ENCODE peak calls at places on chromosomes 3 and 15, in five cellular contexts. J is OCI-LY7, O is Panc1, T is cardiac muscle cell, H is psoas muscle. B is an unnamed sample. For H3K36me3, the result is how much of the 10 kb centered on the place peaks cover.

GRCh38 chr3:177594096-177594495 is 396.8 kb upstream of the TBL1XR1 start:
- DNase-seq in J (no peak), O (no peak), T (no peak), H (no peak), B (no peak)

GRCh38 chr3:149501524-149501923 is 27.0 kb downstream of the TM4SF4 start:
- DNase-seq in J (no peak), O (peak), T (peak), H (no peak), B (peak)

GRCh38 chr3:87780808-87781207 is 278.0 kb downstream of the CGGBP1 start:
- DNase-seq in J (no peak), O (no peak), T (no peak), H (no peak), B (no peak)

GRCh38 chr3:21435871-21436270 is 315.1 kb downstream of the ZNF385D start:
- DNase-seq in J (no peak), O (peak), T (peak), H (no peak), B (no peak)

GRCh38 chr15:84805221-84805620 is 11.9 kb upstream of the ALPK3 start:
- DNase-seq in J (no peak), O (no peak), T (no peak), H (no peak), B (no peak)

GRCh38 chr3:70999730-71000129 is 583.8 kb downstream of the FOXP1 start:
- DNase-seq in J (no peak), O (no peak), T (peak), H (no peak), B (no peak)

GRCh38 chr3:23079976-23080375 is 123.2 kb upstream of the UBE2E2 start:
- DNase-seq in J (no peak), O (no peak), T (peak), H (no peak), B (no peak)

GRCh38 chr3:66762888-66763287 is 235.2 kb upstream of the KBTBD8 start:
- DNase-seq in J (no peak), O (no peak), T (no peak), H (no peak), B (no peak)

GRCh38 chr3:72748659-72749058 is 99.6 kb downstream of the SHQ1 start:
- DNase-seq in J (no peak), O (no peak), T (no peak), H (no peak), B (no peak)

GRCh38 chr3:42117175-42118008 is 26.2 kb downstream of the TRAK1 start:
- DNase-seq in J (peak), O (no peak), T (peak), H (peak), B (no peak)

GRCh38 chr3:120153294-120153693 is 59.0 kb upstream of the GSK3B start:
- DNase-seq in J (no peak), O (no peak), T (peak), H (no peak), B (no peak)

GRCh38 chr15:57589276-57590073 is 2.2 kb upstream of the MYZAP start:
- DNase-seq in J (no peak), O (no peak), T (no peak), H (peak), B (no peak)

GRCh38 chr15:78790027-78790426 is 21.2 kb downstream of the ADAMTS7 start:
- DNase-seq in J (no peak), O (no peak), T (no peak), H (no peak), B (no peak)
- H3K36me3 ChIP-seq in J (under half), O (under half), T (under half), H (under half), B (under half)

DNA sequence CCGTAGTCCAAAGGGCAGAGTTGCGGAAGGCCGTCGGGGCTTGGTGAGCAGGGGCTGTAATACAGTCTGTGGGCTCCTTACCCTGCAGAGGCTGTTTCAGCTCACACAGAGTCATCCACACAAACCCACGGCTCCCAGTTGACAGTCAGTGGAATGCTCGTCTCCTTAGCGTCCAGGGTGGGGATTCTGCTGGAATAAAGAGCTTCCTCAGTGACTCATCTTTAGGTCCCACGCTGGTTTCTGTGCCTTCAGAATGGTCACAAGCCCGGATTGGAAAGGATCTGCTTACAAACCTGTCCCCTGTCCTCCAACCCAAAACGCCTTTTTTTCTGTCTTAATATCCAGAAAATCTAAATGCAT is 201.3 kb upstream of the TPM1 start:
- DNase-seq in J (no peak), O (no peak), T (no peak), H (no peak), B (no peak)
- TF ChIP-seq CTCF in J (no peak), O (no peak), T (no peak), H (no peak), B (no peak)

GRCh38 chr15:43516185-43516584 is 1.2 kb upstream of the MAP1A start:
- DNase-seq in J (no peak), O (no peak), T (peak), H (peak), B (peak)
- H3K27ac ChIP-seq in J (no peak), O (no peak), T (peak), H (peak), B (peak)

DNA sequence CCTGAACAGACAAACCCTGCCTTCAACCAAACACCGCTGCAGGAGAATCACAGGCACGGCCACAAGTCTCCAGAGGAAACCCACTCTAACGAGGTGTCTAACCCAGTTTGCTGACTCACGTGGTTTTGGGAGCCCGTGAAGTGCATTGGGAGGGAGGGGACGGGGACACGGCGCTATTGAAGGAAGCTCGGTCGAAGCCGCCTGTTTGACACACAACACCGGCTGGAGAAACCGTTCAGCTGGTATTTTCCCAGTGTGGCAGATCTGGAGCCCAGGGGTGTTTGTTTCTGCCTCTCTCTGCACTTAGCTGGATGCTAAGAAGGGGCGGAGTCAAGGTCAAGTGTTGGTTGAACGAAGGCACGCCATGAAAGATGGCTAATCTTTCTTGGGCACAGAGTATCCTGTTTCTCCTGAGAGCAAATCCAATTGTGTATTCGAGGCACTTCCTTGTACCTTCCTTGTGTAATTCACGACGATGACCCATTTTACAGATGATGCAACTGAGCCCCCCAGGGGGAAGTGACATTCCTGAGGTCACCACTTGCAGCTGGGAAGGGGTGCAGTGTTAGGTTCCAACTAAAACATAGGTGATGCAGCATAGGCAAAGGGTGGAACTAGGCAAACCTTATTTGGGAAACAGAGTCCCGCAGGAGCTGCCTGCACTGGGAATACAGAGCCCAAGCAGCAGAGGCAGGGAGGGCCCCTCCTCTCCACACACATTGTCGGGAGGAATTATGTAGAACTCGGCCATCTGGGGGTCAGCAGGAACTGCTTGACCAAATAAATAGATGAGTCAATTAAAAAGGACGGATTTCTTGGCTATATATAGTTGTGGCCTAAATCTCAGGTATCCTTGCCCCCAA is 22.5 kb downstream of the SLC6A6 start:
- DNase-seq in J (no peak), O (no peak), T (no peak), H (no peak), B (no peak)
- H3K36me3 ChIP-seq in J (half or more), O (under half), T (under half), H (under half), B (under half)

GRCh38 chr3:138395865-138396751 is 38.3 kb upstream of the ESYT3 start:
- DNase-seq in J (no peak), O (no peak), T (no peak), H (peak), B (no peak)

GRCh38 chr3:138399766-138400165 is 34.6 kb upstream of the ESYT3 start:
- DNase-seq in J (no peak), O (no peak), T (no peak), H (no peak), B (no peak)

GRCh38 chr3:138396752-138397410 is 37.5 kb upstream of the ESYT3 start:
- DNase-seq in J (peak), O (no peak), T (no peak), H (no peak), B (no peak)

GRCh38 chr3:138398791-138399575 is 35.4 kb upstream of the ESYT3 start:
- DNase-seq in J (no peak), O (no peak), T (no peak), H (peak), B (no peak)

DNA sequence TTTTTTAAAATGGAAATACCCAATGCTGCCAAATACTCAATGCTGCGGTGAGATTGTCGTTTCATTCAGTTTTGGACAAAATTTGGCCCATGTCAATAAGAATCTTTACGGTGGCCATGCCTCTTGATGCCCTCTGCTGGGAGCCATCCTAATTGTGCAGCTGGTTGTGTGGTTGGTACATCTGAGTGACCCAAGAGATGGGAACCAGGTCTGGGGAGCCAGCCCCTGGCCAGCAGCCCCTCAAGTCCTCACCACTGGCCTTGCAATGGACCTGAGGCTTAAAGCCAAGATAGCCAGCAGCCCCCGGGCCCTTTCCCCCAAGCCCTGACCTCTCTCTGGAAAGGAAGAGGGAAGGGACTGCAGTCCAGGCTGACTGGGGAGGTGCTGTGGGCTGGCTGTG is 36.4 kb upstream of the ESYT3 start:
- DNase-seq in J (no peak), O (no peak), T (no peak), H (no peak), B (peak)
- TF ChIP-seq CTCF in J (peak), O (no peak), T (no peak), H (no peak), B (no peak)